ENCODE peak calls at places on chromosomes 16 and 17, in seven cellular contexts. G is ELR; N is fibroblast of the aortic adventitia; K is fibroblast of pulmonary artery; Z is NCI-H146; C is breast epithelium; E is CD4-positive, alpha-beta memory T cell. A is an unnamed sample.

GRCh38 chr17:76714822-76715461 is 4.2 kb upstream of the MXRA7 start:
- DNase-seq in K (peak), C (no peak), E (peak), G (peak), N (peak), Z (peak), A (peak)

GRCh38 chr17:76549539-76549938 is 9.7 kb downstream of the PRCD start:
- DNase-seq in G (no peak), K (no peak), E (no peak), C (no peak), Z (no peak), N (no peak), A (no peak)

GRCh38 chr17:82979718-82980117 is 99.7 kb upstream of the METRNL start:
- DNase-seq in C (no peak), N (no peak), E (no peak), G (no peak), Z (no peak), K (no peak), A (no peak)

GRCh38 chr16:228151-228855 is 946 bp downstream of the LUC7L start:
- DNase-seq in C (no peak), N (no peak), G (peak), E (no peak), K (peak), Z (peak), A (peak)

GRCh38 chr16:54546481-54546880 is 259.9 kb upstream of the IRX3 start:
- DNase-seq in N (peak), C (no peak), G (no peak), E (no peak), Z (peak), K (no peak), A (no peak)

GRCh38 chr16:588639-588888 is 1.3 kb upstream of the RAB40C start:
- DNase-seq in E (peak), C (no peak), K (peak), G (peak), N (peak), Z (peak), A (peak)

GRCh38 chr17:29560306-29560705 is 6.5 kb downstream of the ABHD15 start:
- DNase-seq in K (no peak), E (no peak), C (no peak), Z (no peak), G (no peak), N (no peak), A (no peak)

GRCh38 chr16:84806890-84807258 is 12.9 kb upstream of the CRISPLD2 start:
- DNase-seq in E (no peak), N (no peak), Z (no peak), K (no peak), C (no peak), G (no peak), A (no peak)

GRCh38 chr17:72967963-72968585 is 124.4 kb downstream of the SLC39A11 start:
- DNase-seq in N (no peak), K (no peak), C (no peak), Z (no peak), G (peak), E (no peak), A (peak)

GRCh38 chr17:11324846-11325420 is 83.9 kb downstream of the SHISA6 start:
- DNase-seq in Z (no peak), G (no peak), E (no peak), N (no peak), K (no peak), C (no peak), A (no peak)

GRCh38 chr17:72004011-72004427 is 116.8 kb upstream of the SOX9 start:
- DNase-seq in Z (no peak), C (no peak), K (peak), N (no peak), E (no peak), G (peak), A (peak)

GRCh38 chr17:38703742-38704644 is 1.1 kb upstream of the MLLT6 start:
- DNase-seq in E (peak), N (no peak), Z (peak), C (peak), G (peak), K (peak), A (peak)

GRCh38 chr16:17572145-17572544 is 101.4 kb upstream of the XYLT1 start:
- DNase-seq in C (no peak), Z (no peak), E (no peak), N (no peak), G (no peak), K (no peak), A (no peak)

GRCh38 chr17:67992541-67993152 is 3.6 kb downstream of the C17orf58 start:
- DNase-seq in N (peak), K (peak), G (peak), E (no peak), C (no peak), Z (no peak), A (no peak)

GRCh38 chr17:60149691-60150582 is at the start of gene CA4:
- DNase-seq in C (no peak), E (no peak), N (no peak), G (no peak), K (no peak), Z (peak), A (no peak)

GRCh38 chr16:66572356-66572755 is 6.1 kb downstream of the CMTM1 start:
- DNase-seq in C (no peak), N (no peak), E (no peak), Z (no peak), K (no peak), G (no peak), A (peak)

GRCh38 chr17:83010323-83011200 is 68.8 kb upstream of the METRNL start:
- DNase-seq in C (no peak), E (no peak), G (peak), K (no peak), Z (no peak), N (no peak), A (no peak)

GRCh38 chr16:51523400-51523799 is 372.3 kb upstream of the SALL1 start:
- DNase-seq in C (no peak), N (peak), K (peak), G (no peak), E (no peak), Z (no peak), A (peak)

GRCh38 chr16:61210039-61210438 is 826.2 kb downstream of the CDH8 start:
- DNase-seq in Z (no peak), E (no peak), G (no peak), K (no peak), C (no peak), N (no peak), A (no peak)

GRCh38 chr16:3597676-3598075 is 13.7 kb downstream of the SLX4 start:
- DNase-seq in N (no peak), C (no peak), G (no peak), Z (no peak), E (no peak), K (no peak), A (no peak)

GRCh38 chr17:6305613-6306360 is 129.1 kb downstream of the AIPL1 start:
- DNase-seq in G (no peak), N (no peak), Z (peak), C (no peak), K (no peak), E (no peak), A (no peak)